ENCODE peak calls at places on chromosome 14, in seven cellular contexts. O is tibial nerve, G is psoas muscle, Z is PC-3, N is sigmoid colon, P is ovary, A is fibroblast of lung. W is an unnamed sample.
A peak's percentile ranks its signal among the peaks of the same experiment; 100 is the strongest.

GRCh38 chr14:101731187-101732080 is 30.1 kb upstream of the PPP2R5C start:
- DNase-seq in O (no peak), G (peak; percentile 54), Z (peak; percentile 98), N (peak; percentile 77), P (no peak), A (peak; percentile 38), W (peak; percentile 92)

GRCh38 chr14:39322807-39323206 is 89.1 kb downstream of the MIA2 start:
- DNase-seq in O (no peak), G (no peak), Z (no peak), N (no peak), P (no peak), A (peak; percentile 27), W (no peak)

GRCh38 chr14:36767603-36768281 is 106.1 kb downstream of the PAX9 start:
- DNase-seq in O (no peak), G (no peak), Z (peak; percentile 64), N (no peak), P (no peak), A (no peak), W (no peak)

GRCh38 chr14:75660630-75661498 is at the start of the genes ERG28 and TTLL5:
- DNase-seq in O (peak; percentile 94), G (peak; percentile 96), Z (peak; percentile 98), N (peak; percentile 99), P (peak; percentile 95), A (peak; percentile 98), W (peak; percentile 97)

GRCh38 chr14:55316528-55316927 is 45.3 kb downstream of the FBXO34 start:
- DNase-seq in O (no peak), G (no peak), Z (no peak), N (no peak), P (no peak), A (no peak), W (peak; percentile 68)

GRCh38 chr14:32507029-32507984 is 178.2 kb downstream of the AKAP6 start:
- DNase-seq in O (no peak), G (no peak), Z (peak; percentile 71), N (no peak), P (no peak), A (peak; percentile 96), W (no peak)

GRCh38 chr14:22976620-22977433 is 5.5 kb downstream of the AJUBA start:
- DNase-seq in O (no peak), G (no peak), Z (peak; percentile 82), N (no peak), P (no peak), A (peak; percentile 64), W (peak; percentile 31)

GRCh38 chr14:103301512-103302197 is 32.4 kb upstream of the EIF5 start:
- DNase-seq in O (no peak), G (no peak), Z (peak; percentile 35), N (no peak), P (no peak), A (no peak), W (no peak)

GRCh38 chr14:90675399-90675798 is 140.8 kb downstream of the TTC7B start:
- DNase-seq in O (no peak), G (peak; percentile 63), Z (peak; percentile 41), N (no peak), P (no peak), A (peak; percentile 62), W (no peak)

GRCh38 chr14:53390008-53390407 is 236.9 kb upstream of the DDHD1 start:
- DNase-seq in O (no peak), G (no peak), Z (no peak), N (no peak), P (no peak), A (no peak), W (no peak)

GRCh38 chr14:53391156-53391555 is 238.0 kb upstream of the DDHD1 start:
- DNase-seq in O (no peak), G (no peak), Z (peak; percentile 60), N (no peak), P (no peak), A (peak; percentile 78), W (no peak)

GRCh38 chr14:53391631-53392030 is 238.5 kb upstream of the DDHD1 start:
- DNase-seq in O (no peak), G (no peak), Z (peak; percentile 86), N (no peak), P (no peak), A (peak; percentile 57), W (no peak)

GRCh38 chr14:53386359-53386758 is 233.2 kb upstream of the DDHD1 start:
- DNase-seq in O (no peak), G (no peak), Z (no peak), N (no peak), P (no peak), A (no peak), W (no peak)

DNA sequence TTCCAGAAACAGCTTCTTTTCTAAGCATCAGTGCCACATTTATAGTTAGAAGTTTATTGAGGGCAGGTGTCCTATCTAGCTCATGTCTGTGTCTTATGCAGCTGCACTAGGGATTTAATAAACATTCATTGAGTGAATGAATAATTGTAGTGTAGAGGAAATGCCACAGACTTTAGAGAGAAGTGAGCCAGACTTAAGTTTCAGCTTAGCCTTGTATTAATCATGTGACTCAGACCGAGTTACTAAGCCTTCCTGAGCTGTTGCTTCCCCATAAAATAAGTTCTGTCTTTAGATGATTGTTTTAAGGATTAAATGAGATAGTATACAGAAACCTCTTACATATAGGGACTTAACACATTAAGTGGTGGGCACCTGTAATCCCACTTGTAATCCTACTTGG is 236.1 kb upstream of the DDHD1 start:
- DNase-seq in O (no peak), G (no peak), Z (peak; percentile 31), N (no peak), P (no peak), A (no peak), W (no peak)
- H3K27ac ChIP-seq in O (no peak overlapping the region), G (no peak overlapping the region), Z (no peak overlapping the region), N (no peak overlapping the region), P (no peak overlapping the region), A (no peak overlapping the region), W (no peak overlapping the region)

GRCh38 chr14:26528415-26529182 is 69.2 kb downstream of the NOVA1 start:
- DNase-seq in O (no peak), G (peak; percentile 44), Z (no peak), N (peak; percentile 88), P (no peak), A (peak; percentile 71), W (peak; percentile 22)

GRCh38 chr14:26526132-26526531 is 71.7 kb downstream of the NOVA1 start:
- DNase-seq in O (no peak), G (no peak), Z (no peak), N (no peak), P (no peak), A (peak; percentile 47), W (no peak)

GRCh38 chr14:26525057-26525456 is 72.8 kb downstream of the NOVA1 start:
- DNase-seq in O (no peak), G (no peak), Z (no peak), N (no peak), P (no peak), A (peak; percentile 17), W (no peak)

GRCh38 chr14:26522985-26523384 is 74.8 kb downstream of the NOVA1 start:
- DNase-seq in O (no peak), G (no peak), Z (peak; percentile 27), N (no peak), P (no peak), A (peak; percentile 93), W (no peak)

GRCh38 chr14:26527095-26527494 is 70.7 kb downstream of the NOVA1 start:
- DNase-seq in O (no peak), G (no peak), Z (no peak), N (no peak), P (no peak), A (no peak), W (no peak)
- H3K4me1 ChIP-seq in O (peaks cover 4% of the 10 kb centered on the region), G (no peaks in the 10 kb centered on the region), Z (peaks cover 7% of the 10 kb centered on the region), N (peaks cover 18% of the 10 kb centered on the region), P (no peaks in the 10 kb centered on the region), A (no peaks in the 10 kb centered on the region), W (peaks cover 3% of the 10 kb centered on the region)

GRCh38 chr14:74204481-74204880 is 34.8 kb upstream of the VSX2 start:
- DNase-seq in O (no peak), G (no peak), Z (no peak), N (no peak), P (no peak), A (no peak), W (no peak)
- TF ChIP-seq CTCF in O (no peak), G (no peak), Z (no peak), N (no peak), P (no peak), A (no peak), W (no peak)

DNA sequence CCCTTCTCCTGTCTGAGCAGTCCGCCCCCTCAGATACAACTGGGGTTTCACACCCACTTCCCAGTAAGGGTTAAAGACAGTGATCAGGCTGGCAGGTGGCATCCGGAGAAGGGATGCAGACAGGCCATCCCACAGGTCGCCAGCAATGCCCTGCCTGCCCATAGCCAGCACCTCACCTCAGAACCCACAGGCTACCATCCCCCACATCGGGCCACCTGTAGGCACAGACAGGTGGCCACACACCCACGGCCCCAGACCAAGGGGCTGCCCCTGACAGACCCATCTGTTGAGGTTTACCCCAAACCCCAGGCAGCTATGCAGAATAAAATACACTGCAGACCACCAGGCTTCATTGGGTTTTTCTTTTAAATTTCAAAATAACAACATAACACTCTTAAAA is 57.5 kb downstream of the CCNK start:
- DNase-seq in O (no peak), G (no peak), Z (no peak), N (no peak), P (no peak), A (no peak), W (no peak)
- H3K27ac ChIP-seq in O (no peak overlapping the region), G (no peak overlapping the region), Z (no peak overlapping the region), N (peak overlapping the region; percentile 94), P (no peak overlapping the region), A (no peak overlapping the region), W (peak overlapping the region; percentile 85)

GRCh38 chr14:61616524-61617185 is 78.7 kb upstream of the HIF1A start:
- DNase-seq in O (no peak), G (no peak), Z (peak; percentile 85), N (no peak), P (no peak), A (peak; percentile 55), W (no peak)

GRCh38 chr14:61615743-61616523 is 79.4 kb upstream of the HIF1A start:
- DNase-seq in O (no peak), G (no peak), Z (peak; percentile 79), N (no peak), P (no peak), A (no peak), W (no peak)

GRCh38 chr14:61619494-61619893 is 75.8 kb upstream of the HIF1A start:
- DNase-seq in O (no peak), G (no peak), Z (no peak), N (no peak), P (no peak), A (no peak), W (no peak)

GRCh38 chr14:61620130-61620946 is 75.0 kb upstream of the HIF1A start:
- DNase-seq in O (no peak), G (no peak), Z (peak; percentile 56), N (no peak), P (no peak), A (peak; percentile 96), W (no peak)

DNA sequence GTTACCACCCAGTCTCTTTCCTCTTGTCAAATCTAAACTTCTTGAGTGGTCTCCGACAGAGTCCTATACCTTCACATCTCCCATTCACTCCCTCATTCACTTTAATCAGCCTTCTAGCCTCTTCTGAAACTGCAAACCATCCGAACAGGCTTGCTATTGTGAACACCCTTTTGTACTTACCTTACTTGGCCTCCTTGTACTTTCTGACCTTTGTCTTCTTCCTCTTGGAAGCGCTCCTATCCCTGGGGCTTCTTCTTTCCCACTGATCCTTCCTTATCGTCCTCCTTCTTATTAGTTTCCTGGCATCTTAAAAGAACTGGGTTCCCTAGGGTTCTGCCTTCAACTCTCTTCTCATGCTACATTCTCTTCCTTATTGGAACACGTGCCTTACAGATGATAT is 76.9 kb upstream of the HIF1A start:
- DNase-seq in O (no peak), G (no peak), Z (no peak), N (no peak), P (no peak), A (no peak), W (no peak)
- H3K4me1 ChIP-seq in O (peaks cover 4% of the 10 kb centered on the region), G (no peaks in the 10 kb centered on the region), Z (peaks cover 42% of the 10 kb centered on the region), N (peaks cover 11% of the 10 kb centered on the region), P (peaks cover 5% of the 10 kb centered on the region), A (peaks cover 5% of the 10 kb centered on the region), W (no peaks in the 10 kb centered on the region)